ENCODE peak calls at places on chromosomes 5 and 9, in seven cellular contexts. N is K562, P is IMR-90, H is transverse colon, K is HepG2, E is Peyer's patch, G is adrenal gland. V is an unnamed sample.

GRCh38 chr9:96344458-96345180 is 38.9 kb downstream of the SLC35D2 start:
- DNase-seq in K (peak), N (peak), P (peak), G (peak), E (peak), H (peak), V (peak)

GRCh38 chr9:1400983-1401382 is 350.8 kb downstream of the DMRT2 start:
- DNase-seq in H (no peak), K (no peak), N (no peak), G (no peak), P (no peak), E (no peak), V (no peak)

GRCh38 chr5:58076473-58077257 is 383.2 kb downstream of the PLK2 start:
- DNase-seq in N (no peak), E (no peak), H (no peak), P (no peak), K (no peak), G (no peak), V (no peak)

GRCh38 chr9:114588150-114588663 is 638 bp downstream of the ATP6V1G1 start:
- DNase-seq in H (no peak), G (peak), E (peak), K (no peak), P (peak), N (no peak), V (no peak)

GRCh38 chr5:143495823-143496275 is 92.4 kb upstream of the NR3C1 start:
- DNase-seq in K (no peak), E (no peak), N (no peak), P (peak), G (peak), H (no peak), V (no peak)

GRCh38 chr9:95268681-95269080 is 48.8 kb downstream of the FANCC start:
- DNase-seq in E (no peak), N (peak), H (no peak), G (no peak), P (peak), K (peak), V (no peak)

GRCh38 chr9:21559402-21560280 is 77.5 kb upstream of the IFNE start:
- DNase-seq in K (no peak), P (peak), N (no peak), H (peak), G (no peak), E (peak), V (peak)

GRCh38 chr5:73792687-73793320 is 166.8 kb downstream of the ARHGEF28 start:
- DNase-seq in G (peak), H (peak), K (peak), E (peak), P (peak), N (peak), V (peak)

GRCh38 chr5:27962201-27962600 is 923.8 kb upstream of the CDH9 start:
- DNase-seq in G (no peak), H (no peak), P (no peak), E (no peak), N (no peak), K (no peak), V (no peak)

GRCh38 chr5:107337281-107337680 is 333.5 kb downstream of the EFNA5 start:
- DNase-seq in K (no peak), N (no peak), H (peak), E (peak), P (no peak), G (no peak), V (no peak)

GRCh38 chr5:132060501-132061161 is at the start of gene IL3:
- DNase-seq in E (peak), G (peak), H (peak), P (no peak), N (no peak), K (no peak), V (peak)

GRCh38 chr9:125039544-125039943 is 98.7 kb upstream of the GOLGA1 start:
- DNase-seq in E (no peak), K (no peak), N (no peak), H (no peak), G (no peak), P (no peak), V (no peak)

GRCh38 chr9:134635431-134636141 is 6.0 kb upstream of the COL5A1 start:
- DNase-seq in H (no peak), K (no peak), E (no peak), P (no peak), N (no peak), G (no peak), V (peak)

GRCh38 chr9:6149315-6149714 is 66.3 kb upstream of the IL33 start:
- DNase-seq in H (no peak), N (no peak), K (no peak), P (no peak), E (no peak), G (no peak), V (no peak)

GRCh38 chr5:78972654-78973428 is 12.3 kb downstream of the ARSB start:
- DNase-seq in E (no peak), H (peak), P (peak), K (no peak), G (peak), N (no peak), V (peak)

GRCh38 chr5:164967354-164967753 is 1461.9 kb downstream of the MAT2B start:
- DNase-seq in E (no peak), P (no peak), G (no peak), K (no peak), H (no peak), N (no peak), V (no peak)

GRCh38 chr5:16615737-16616535 is 861 bp downstream of the RETREG1 start:
- DNase-seq in N (no peak), H (peak), P (no peak), E (no peak), G (no peak), K (no peak), V (no peak)

GRCh38 chr5:54692631-54693030 is 175.1 kb downstream of the SNX18 start:
- DNase-seq in E (no peak), K (no peak), H (no peak), N (no peak), G (no peak), P (no peak), V (no peak)

GRCh38 chr9:128624566-128624965 is 32.1 kb downstream of the DYNC2I2 start:
- DNase-seq in E (no peak), K (no peak), H (no peak), G (no peak), N (no peak), P (no peak), V (no peak)

GRCh38 chr5:162550236-162550635 is 482.7 kb downstream of the GABRG2 start:
- DNase-seq in P (no peak), N (no peak), G (no peak), E (no peak), H (no peak), K (no peak), V (no peak)

GRCh38 chr5:144121577-144121976 is 48.9 kb downstream of the YIPF5 start:
- DNase-seq in E (no peak), G (no peak), K (no peak), P (peak), H (no peak), N (no peak), V (no peak)

GRCh38 chr5:39539470-39539869 is 114.7 kb upstream of the DAB2 start:
- DNase-seq in K (no peak), G (no peak), H (no peak), E (no peak), N (no peak), P (no peak), V (no peak)

GRCh38 chr5:115309751-115310370 is 13.4 kb upstream of the CCDC112 start:
- DNase-seq in N (peak), P (peak), H (no peak), G (no peak), E (no peak), K (peak), V (no peak)

GRCh38 chr5:120464627-120465280 is 654 bp downstream of the PRR16 start:
- DNase-seq in K (no peak), E (peak), P (peak), N (peak), G (peak), H (peak), V (peak)

GRCh38 chr5:178387856-178388190 is 155.2 kb upstream of the PHYKPL start:
- DNase-seq in N (no peak), H (no peak), E (peak), P (no peak), K (no peak), G (no peak), V (peak)

GRCh38 chr5:169295241-169295747 is 5.6 kb downstream of the SLIT3 start:
- DNase-seq in N (no peak), K (no peak), P (no peak), H (no peak), G (no peak), E (no peak), V (no peak)

GRCh38 chr5:23014251-23014650 is 161.1 kb upstream of the CDH12 start:
- DNase-seq in N (no peak), E (no peak), K (no peak), G (no peak), P (no peak), H (no peak), V (no peak)

GRCh38 chr9:7936201-7936600 is 136.6 kb upstream of the DMAC1 start:
- DNase-seq in P (no peak), E (peak), H (no peak), K (no peak), N (no peak), G (no peak), V (no peak)
- H3K4me3 ChIP-seq in P (no peak), E (no peak), H (no peak), K (no peak), N (no peak), G (no peak), V (no peak)

GRCh38 chr5:157732130-157732783 is 1.0 kb downstream of the THG1L start:
- DNase-seq in P (no peak), K (no peak), H (no peak), N (no peak), E (no peak), G (no peak), V (no peak)

GRCh38 chr5:157730900-157731271 is 334 bp upstream of the THG1L start:
- DNase-seq in H (no peak), K (no peak), E (no peak), P (no peak), G (no peak), N (no peak), V (no peak)

GRCh38 chr5:157732784-157733262 is 1.6 kb downstream of the THG1L start:
- DNase-seq in K (no peak), N (peak), H (no peak), G (no peak), E (no peak), P (no peak), V (no peak)

GRCh38 chr5:157729858-157730257 is 1.4 kb upstream of the THG1L start:
- DNase-seq in N (no peak), H (no peak), K (no peak), P (no peak), E (no peak), G (no peak), V (no peak)

GRCh38 chr5:157731272-157732129 is at the start of gene THG1L:
- DNase-seq in N (peak), E (peak), G (peak), K (peak), H (peak), P (peak), V (peak)
- TF ChIP-seq POLR2A in N (peak), E (peak), G (peak), K (peak), H (peak), P (peak), V (peak)

DNA sequence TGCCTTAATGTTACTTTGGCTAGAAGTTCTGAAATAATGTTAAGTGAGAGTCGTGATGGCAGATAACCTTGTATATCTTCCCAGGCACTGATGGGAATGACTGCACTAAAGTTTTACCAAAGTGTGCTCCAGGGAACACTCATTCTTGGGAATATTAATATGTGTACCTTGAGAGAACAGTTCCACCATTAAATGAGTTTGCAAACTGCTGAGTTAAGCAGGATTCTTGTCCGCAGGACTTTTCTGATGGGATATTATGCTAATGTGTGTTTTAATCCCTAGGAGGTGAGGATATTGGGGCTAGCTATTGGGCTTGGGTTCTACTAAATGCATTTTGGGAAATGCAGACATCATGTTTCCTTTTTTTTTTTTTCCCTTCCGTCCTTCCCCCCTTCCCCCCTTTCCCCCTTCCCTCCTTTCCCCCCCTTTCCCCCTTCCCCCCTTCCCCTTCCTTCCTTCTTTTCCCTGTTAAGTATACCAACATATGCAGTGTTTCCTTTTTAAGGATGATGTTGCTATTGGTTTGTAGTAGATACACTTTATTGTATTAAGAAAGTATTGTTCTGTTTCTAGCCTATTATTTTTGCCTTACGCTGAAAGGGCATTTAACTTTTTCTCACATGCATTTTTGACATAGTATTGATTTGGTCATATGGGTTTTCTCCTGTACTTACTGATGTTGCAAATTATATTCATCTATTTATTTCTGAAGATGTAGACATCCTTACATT is 15.5 kb downstream of the ZBTB34 start:
- DNase-seq in K (no peak), E (no peak), G (no peak), N (no peak), H (no peak), P (no peak), V (no peak)
- H3K4me3 ChIP-seq in K (no peak), E (no peak), G (no peak), N (no peak), H (no peak), P (no peak), V (no peak)

DNA sequence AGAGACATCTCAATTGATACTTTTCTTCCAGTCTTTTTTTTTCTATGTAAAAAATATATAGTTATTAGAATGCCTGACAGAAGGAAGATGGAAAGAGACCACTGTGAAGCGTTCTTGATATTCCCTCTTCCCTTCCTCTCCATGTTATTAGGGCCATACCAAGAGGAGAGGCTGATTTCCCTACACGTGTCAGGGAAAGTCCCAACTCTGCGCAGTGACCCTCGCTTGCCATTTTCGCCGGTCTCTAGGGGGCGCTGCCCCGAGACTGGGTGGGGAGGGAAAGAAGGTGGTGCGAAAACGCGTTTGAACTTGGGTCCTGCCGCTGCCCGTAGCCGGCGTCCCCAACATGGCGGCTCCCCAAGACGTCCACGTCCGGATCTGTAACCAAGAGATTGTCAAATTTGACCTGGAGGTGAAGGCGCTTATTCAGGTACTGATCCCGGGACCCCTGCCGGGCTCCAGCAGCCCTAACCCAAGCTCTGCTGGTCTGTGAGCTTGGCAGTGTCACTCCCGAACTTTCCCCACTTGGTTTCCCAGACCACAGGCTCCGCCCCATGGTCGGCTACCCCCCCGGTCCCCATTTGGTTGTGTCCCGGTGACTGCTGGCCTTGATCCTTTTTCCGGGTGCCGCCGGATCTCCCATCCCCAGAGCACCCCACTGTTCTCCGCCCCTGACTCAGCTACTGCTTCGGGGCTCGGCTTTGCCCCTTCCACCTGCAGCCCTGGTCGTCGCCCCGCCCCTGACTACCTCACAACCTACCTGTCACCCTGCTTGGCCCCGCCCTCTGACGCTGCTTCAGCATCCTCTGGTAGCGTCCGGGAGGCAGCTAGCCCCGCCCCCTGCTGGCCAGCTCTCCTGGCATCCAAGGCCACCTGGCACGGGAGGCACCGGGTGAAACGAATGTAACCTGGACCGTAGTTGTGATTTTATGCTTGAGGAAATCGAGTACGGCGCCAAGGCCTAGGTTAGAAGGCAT is at the start of gene BNIP1:
- DNase-seq in P (peak), E (peak), H (peak), N (peak), G (peak), K (peak), V (peak)
- TF ChIP-seq POLR2A in P (peak), E (peak), H (peak), N (peak), G (peak), K (peak), V (no peak)

GRCh38 chr5:91816674-91817073 is 433.6 kb upstream of the ARRDC3 start:
- DNase-seq in K (no peak), H (no peak), E (no peak), N (no peak), G (no peak), P (no peak), V (no peak)
- H3K4me3 ChIP-seq in K (no peak), H (no peak), E (no peak), N (no peak), G (no peak), P (no peak), V (no peak)

DNA sequence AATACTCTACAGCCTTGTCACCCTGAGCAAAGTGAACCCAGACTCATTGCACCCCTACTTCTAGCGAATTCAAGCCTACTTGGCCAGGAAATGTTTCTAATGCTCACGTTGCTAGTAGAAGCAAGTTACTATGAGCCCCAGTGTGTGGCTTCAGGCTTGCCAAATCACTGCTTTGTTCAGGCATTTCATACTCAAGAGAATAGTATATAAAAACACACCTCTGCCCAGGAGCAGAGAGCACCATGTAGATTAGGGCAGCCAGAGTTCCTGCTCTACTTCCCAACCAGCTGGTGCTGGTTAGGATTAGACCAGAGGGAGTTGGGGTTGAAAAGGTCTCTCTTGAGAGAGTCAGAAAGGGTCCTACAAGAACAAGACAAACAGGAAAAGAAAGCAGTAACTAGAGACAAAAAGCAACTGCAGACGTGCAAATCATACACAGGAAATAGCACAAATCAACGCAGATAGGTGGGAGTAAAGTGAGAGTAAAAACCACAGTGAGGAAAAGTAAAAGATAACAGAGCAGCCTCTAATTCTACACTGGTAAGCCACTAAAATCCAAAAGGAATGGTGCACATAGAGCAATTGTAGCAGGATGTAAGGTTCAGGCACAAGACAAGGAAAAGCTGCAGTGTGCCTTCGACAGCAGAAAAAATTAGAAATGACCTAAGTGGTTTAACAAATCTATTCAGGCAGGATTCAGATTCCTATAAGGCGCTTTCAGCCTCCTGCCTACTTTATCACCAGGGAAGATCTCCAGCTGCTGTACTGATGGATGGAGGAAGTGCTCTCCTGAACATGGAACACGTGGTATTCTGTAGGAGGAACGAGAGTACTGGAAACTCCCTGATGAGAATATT is 49.6 kb upstream of the KIF2A start:
- DNase-seq in G (no peak), N (peak), P (no peak), H (no peak), E (no peak), K (no peak), V (no peak)
- TF ChIP-seq POLR2A in G (no peak), N (no peak), P (no peak), H (no peak), E (no peak), K (no peak), V (no peak)

DNA sequence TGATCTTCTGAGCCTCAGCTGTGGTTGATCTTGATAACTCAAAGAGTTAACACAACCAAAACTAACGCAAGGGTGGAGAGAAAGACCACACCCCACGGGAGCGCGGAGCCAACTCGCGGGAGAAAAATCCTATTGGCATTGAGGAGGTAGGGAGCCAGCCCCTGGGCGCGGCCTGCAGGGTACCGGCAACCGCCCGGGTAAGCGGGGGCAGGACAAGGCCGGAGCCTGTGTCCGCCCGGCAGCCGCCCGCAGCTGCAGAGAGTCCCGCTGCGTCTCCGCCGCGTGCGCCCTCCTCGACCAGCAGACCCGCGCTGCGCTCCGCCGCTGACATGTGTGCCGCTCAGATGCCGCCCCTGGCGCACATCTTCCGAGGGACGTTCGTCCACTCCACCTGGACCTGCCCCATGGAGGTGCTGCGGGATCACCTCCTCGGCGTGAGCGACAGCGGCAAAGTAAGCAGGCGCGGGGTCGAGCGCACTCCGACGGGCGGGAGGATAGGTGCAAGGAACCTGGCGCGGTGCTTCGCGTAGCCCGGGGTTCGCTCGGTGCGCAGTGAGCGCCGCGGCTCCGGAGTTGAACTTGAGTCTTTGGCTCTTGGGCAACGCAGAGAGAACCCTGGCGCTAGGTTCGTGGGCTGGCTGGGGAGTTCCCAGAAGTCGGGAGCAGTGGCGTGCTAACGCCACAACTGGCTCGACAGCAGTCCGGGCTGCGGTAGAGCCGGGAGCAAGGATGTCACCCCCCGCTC is at the start of gene GDA:
- DNase-seq in P (no peak), H (peak), E (peak), G (no peak), K (no peak), N (no peak), V (no peak)
- H3K4me3 ChIP-seq in P (no peak), H (peak), E (no peak), G (no peak), K (peak), N (no peak), V (peak)

V was measured in suprapubic skin.